ENCODE peak calls at places on chromosome 1, in six cellular contexts. D, B, T, H, Y and U are unnamed samples.

GRCh38 chr1:47996060-47996405 is 1.2 kb downstream of the TRABD2B start:
- DNase-seq in D (no peak), B (no peak), T (no peak), H (no peak), Y (no peak), U (no peak)

GRCh38 chr1:5834477-5835178 is 157.6 kb downstream of the NPHP4 start:
- DNase-seq in D (no peak), B (no peak), T (no peak), H (no peak), Y (no peak), U (no peak)

GRCh38 chr1:246058478-246058877 is 448.6 kb downstream of the SMYD3 start:
- DNase-seq in D (peak), B (no peak), T (no peak), H (no peak), Y (no peak), U (no peak)

GRCh38 chr1:59061876-59062275 is 235.0 kb upstream of the FGGY start:
- DNase-seq in D (peak), B (peak), T (no peak), H (no peak), Y (no peak), U (no peak)

GRCh38 chr1:14535619-14536355 is 62.7 kb upstream of the KAZN start:
- DNase-seq in D (no peak), B (no peak), T (no peak), H (peak), Y (no peak), U (no peak)

GRCh38 chr1:37782491-37782890 is 11.2 kb upstream of the MANEAL start:
- DNase-seq in D (no peak), B (no peak), T (no peak), H (no peak), Y (no peak), U (no peak)

GRCh38 chr1:4787551-4787950 is 133.1 kb downstream of the AJAP1 start:
- DNase-seq in D (no peak), B (no peak), T (no peak), H (no peak), Y (no peak), U (no peak)

GRCh38 chr1:22680736-22681135 is 27.7 kb downstream of the C1QB start:
- DNase-seq in D (no peak), B (no peak), T (no peak), H (no peak), Y (no peak), U (no peak)

GRCh38 chr1:204684551-204685235 is 845 bp downstream of the LRRN2 start:
- DNase-seq in D (no peak), B (peak), T (peak), H (no peak), Y (no peak), U (no peak)

GRCh38 chr1:43373034-43373940 is 5.5 kb upstream of the ELOVL1 start:
- DNase-seq in D (peak), B (peak), T (no peak), H (no peak), Y (no peak), U (no peak)

GRCh38 chr1:205526431-205526830 is 22.0 kb downstream of the CDK18 start:
- DNase-seq in D (no peak), B (no peak), T (no peak), H (no peak), Y (no peak), U (no peak)

GRCh38 chr1:214791961-214792360 is 189.0 kb downstream of the CENPF start:
- DNase-seq in D (peak), B (no peak), T (no peak), H (no peak), Y (no peak), U (no peak)

GRCh38 chr1:240155605-240156004 is 63.9 kb downstream of the FMN2 start:
- DNase-seq in D (no peak), B (no peak), T (no peak), H (no peak), Y (no peak), U (no peak)

GRCh38 chr1:162502928-162503327 is 5.3 kb downstream of the UHMK1 start:
- DNase-seq in D (peak), B (no peak), T (no peak), H (no peak), Y (no peak), U (no peak)

GRCh38 chr1:147892731-147893214 is 9.8 kb upstream of the GJA8 start:
- DNase-seq in D (peak), B (peak), T (peak), H (peak), Y (no peak), U (peak)

GRCh38 chr1:114510235-114511047 is 562 bp downstream of the TRIM33 start:
- DNase-seq in D (peak), B (peak), T (peak), H (no peak), Y (no peak), U (peak)

GRCh38 chr1:25232027-25232865 is at the start of gene SYF2:
- DNase-seq in D (peak), B (peak), T (peak), H (peak), Y (peak), U (peak)

GRCh38 chr1:96782861-96783260 is 61.3 kb downstream of the PTBP2 start:
- DNase-seq in D (peak), B (no peak), T (no peak), H (no peak), Y (no peak), U (no peak)

GRCh38 chr1:15455522-15455921 is 1.0 kb upstream of the CELA2A start:
- DNase-seq in D (peak), B (no peak), T (no peak), H (no peak), Y (peak), U (no peak)

GRCh38 chr1:225848044-225848955 is 33.9 kb downstream of the TMEM63A start:
- DNase-seq in D (peak), B (no peak), T (peak), H (no peak), Y (peak), U (no peak)

GRCh38 chr1:185645201-185645640 is 89.0 kb upstream of the HMCN1 start:
- DNase-seq in D (no peak), B (no peak), T (no peak), H (no peak), Y (no peak), U (no peak)

GRCh38 chr1:59733443-59734141 is 81.2 kb upstream of the HOOK1 start:
- DNase-seq in D (peak), B (no peak), T (no peak), H (no peak), Y (no peak), U (no peak)

GRCh38 chr1:38009088-38009840 is 3.3 kb upstream of the UTP11 start:
- DNase-seq in D (peak), B (no peak), T (peak), H (no peak), Y (no peak), U (no peak)

GRCh38 chr1:218409946-218410510 is 64.9 kb downstream of the TGFB2 start:
- DNase-seq in D (peak), B (no peak), T (no peak), H (no peak), Y (no peak), U (no peak)

GRCh38 chr1:99590578-99591209 is 55.2 kb upstream of the PALMD start:
- DNase-seq in D (peak), B (peak), T (no peak), H (no peak), Y (no peak), U (peak)

GRCh38 chr1:44723496-44724407 is 7.2 kb downstream of the RNU5D-1 start:
- DNase-seq in D (no peak), B (no peak), T (no peak), H (no peak), Y (peak), U (no peak)

GRCh38 chr1:7625401-7625800 is 145.7 kb upstream of the VAMP3 start:
- DNase-seq in D (no peak), B (no peak), T (no peak), H (no peak), Y (no peak), U (no peak)

GRCh38 chr1:47751188-47751587 is 246.0 kb downstream of the TRABD2B start:
- DNase-seq in D (no peak), B (peak), T (no peak), H (no peak), Y (no peak), U (no peak)

GRCh38 chr1:85581138-85581801 is 709 bp downstream of the CCN1 start:
- DNase-seq in D (peak), B (peak), T (peak), H (peak), Y (no peak), U (peak)

GRCh38 chr1:64505232-64505943 is 35.5 kb downstream of the CACHD1 start:
- DNase-seq in D (no peak), B (peak), T (peak), H (no peak), Y (no peak), U (peak)

GRCh38 chr1:117003253-117003875 is 1.8 kb downstream of the CD101 start:
- DNase-seq in D (no peak), B (no peak), T (no peak), H (no peak), Y (no peak), U (no peak)

GRCh38 chr1:92298213-92298572 is 594 bp downstream of the GLMN start:
- DNase-seq in D (no peak), B (no peak), T (no peak), H (no peak), Y (no peak), U (no peak)

GRCh38 chr1:90044346-90044745 is 49.4 kb downstream of the ZNF326 start:
- DNase-seq in D (no peak), B (no peak), T (no peak), H (no peak), Y (no peak), U (no peak)

GRCh38 chr1:4152266-4152665 is 252.2 kb upstream of the C1orf174 start:
- DNase-seq in D (no peak), B (no peak), T (no peak), H (no peak), Y (no peak), U (no peak)

GRCh38 chr1:169692766-169693460 is 18.5 kb downstream of the SELL start:
- DNase-seq in D (no peak), B (no peak), T (no peak), H (no peak), Y (peak), U (no peak)

GRCh38 chr1:156616463-156616862 is 2.8 kb upstream of the HAPLN2 start:
- DNase-seq in D (peak), B (peak), T (peak), H (peak), Y (no peak), U (peak)

GRCh38 chr1:6491966-6492365 is 499 bp upstream of the PLEKHG5 start:
- DNase-seq in D (no peak), B (no peak), T (no peak), H (no peak), Y (no peak), U (no peak)

GRCh38 chr1:52288286-52288685 is 77.7 kb downstream of the CC2D1B start:
- DNase-seq in D (peak), B (peak), T (no peak), H (no peak), Y (no peak), U (no peak)

GRCh38 chr1:58318157-58318665 is 228.3 kb downstream of the OMA1 start:
- DNase-seq in D (no peak), B (no peak), T (no peak), H (no peak), Y (no peak), U (no peak)

DNA sequence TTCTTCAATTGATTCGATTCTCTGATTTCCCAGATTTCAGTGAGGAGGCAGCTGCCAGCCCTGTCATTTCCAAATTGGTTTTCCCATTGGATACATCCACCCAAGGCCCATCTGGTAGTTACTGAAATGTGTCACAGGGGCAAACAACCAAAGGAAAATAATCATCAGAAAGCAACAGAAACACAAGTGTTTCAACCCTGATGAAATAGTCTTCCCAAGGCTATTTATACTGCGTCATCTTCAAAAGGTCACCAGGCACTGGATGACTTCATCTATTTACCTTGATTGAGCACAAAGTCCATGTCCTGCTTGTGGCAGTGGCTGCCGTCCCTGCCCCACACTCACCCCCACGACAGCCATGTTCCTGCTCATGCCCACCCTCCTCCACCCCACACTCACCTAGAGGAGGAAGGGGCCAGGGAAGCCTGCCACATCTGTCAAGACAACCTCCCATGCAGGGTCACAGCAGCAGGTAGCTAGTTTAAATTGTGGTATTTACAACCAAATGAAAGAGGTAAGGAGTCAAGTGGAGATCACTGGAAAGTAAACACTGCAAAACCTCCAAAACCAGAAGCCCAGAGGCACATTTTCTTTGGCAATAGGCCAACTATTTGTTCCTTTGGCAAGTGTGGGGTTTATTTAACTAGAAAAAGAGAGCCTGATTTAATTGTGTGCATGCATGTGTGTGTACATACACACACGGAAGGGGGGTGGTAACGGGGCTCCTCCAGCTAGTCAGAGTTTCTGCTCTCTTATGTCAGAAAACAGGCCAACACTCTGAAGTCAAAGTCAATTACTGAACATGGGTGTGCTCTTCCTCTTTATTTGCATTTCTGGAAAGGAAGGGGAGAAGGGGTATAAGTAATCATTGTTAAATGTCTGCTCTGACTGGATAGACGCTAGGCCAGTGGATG is 49.5 kb upstream of the RAB4A start:
- DNase-seq in D (peak), B (peak), T (no peak), H (peak), Y (no peak), U (peak)
- TF ChIP-seq SMC3 in D (no peak), B (peak), T (no peak), H (no peak), Y (no peak), U (no peak)

GRCh38 chr1:30883389-30884172 is 25.0 kb downstream of the SDC3 start:
- DNase-seq in D (no peak), B (no peak), T (no peak), H (no peak), Y (no peak), U (no peak)
- TF ChIP-seq SMC3 in D (no peak), B (no peak), T (no peak), H (no peak), Y (no peak), U (no peak)

GRCh38 chr1:87432685-87433084 is 104.0 kb downstream of the LMO4 start:
- DNase-seq in D (no peak), B (no peak), T (no peak), H (no peak), Y (no peak), U (no peak)

GRCh38 chr1:87436534-87436933 is 107.9 kb downstream of the LMO4 start:
- DNase-seq in D (no peak), B (no peak), T (no peak), H (no peak), Y (no peak), U (no peak)

GRCh38 chr1:87437663-87438295 is 109.1 kb downstream of the LMO4 start:
- DNase-seq in D (no peak), B (no peak), T (no peak), H (no peak), Y (no peak), U (no peak)

GRCh38 chr1:87439821-87440220 is 111.1 kb downstream of the LMO4 start:
- DNase-seq in D (peak), B (no peak), T (no peak), H (no peak), Y (no peak), U (no peak)

GRCh38 chr1:87435484-87435883 is 106.8 kb downstream of the LMO4 start:
- DNase-seq in D (no peak), B (peak), T (peak), H (no peak), Y (peak), U (no peak)
- TF ChIP-seq SMC3 in D (no peak), B (no peak), T (no peak), H (no peak), Y (no peak), U (no peak)

GRCh38 chr1:40317394-40318074 is 448 bp upstream of the COL9A2 start:
- DNase-seq in D (no peak), B (no peak), T (no peak), H (no peak), Y (no peak), U (no peak)

GRCh38 chr1:40315795-40316594 is 1.1 kb downstream of the COL9A2 start:
- DNase-seq in D (no peak), B (no peak), T (no peak), H (no peak), Y (no peak), U (peak)

GRCh38 chr1:40315239-40315794 is 1.8 kb downstream of the COL9A2 start:
- DNase-seq in D (peak), B (peak), T (peak), H (peak), Y (peak), U (peak)

GRCh38 chr1:40318476-40318875 is 1.4 kb upstream of the COL9A2 start:
- DNase-seq in D (no peak), B (no peak), T (no peak), H (no peak), Y (no peak), U (no peak)

DNA sequence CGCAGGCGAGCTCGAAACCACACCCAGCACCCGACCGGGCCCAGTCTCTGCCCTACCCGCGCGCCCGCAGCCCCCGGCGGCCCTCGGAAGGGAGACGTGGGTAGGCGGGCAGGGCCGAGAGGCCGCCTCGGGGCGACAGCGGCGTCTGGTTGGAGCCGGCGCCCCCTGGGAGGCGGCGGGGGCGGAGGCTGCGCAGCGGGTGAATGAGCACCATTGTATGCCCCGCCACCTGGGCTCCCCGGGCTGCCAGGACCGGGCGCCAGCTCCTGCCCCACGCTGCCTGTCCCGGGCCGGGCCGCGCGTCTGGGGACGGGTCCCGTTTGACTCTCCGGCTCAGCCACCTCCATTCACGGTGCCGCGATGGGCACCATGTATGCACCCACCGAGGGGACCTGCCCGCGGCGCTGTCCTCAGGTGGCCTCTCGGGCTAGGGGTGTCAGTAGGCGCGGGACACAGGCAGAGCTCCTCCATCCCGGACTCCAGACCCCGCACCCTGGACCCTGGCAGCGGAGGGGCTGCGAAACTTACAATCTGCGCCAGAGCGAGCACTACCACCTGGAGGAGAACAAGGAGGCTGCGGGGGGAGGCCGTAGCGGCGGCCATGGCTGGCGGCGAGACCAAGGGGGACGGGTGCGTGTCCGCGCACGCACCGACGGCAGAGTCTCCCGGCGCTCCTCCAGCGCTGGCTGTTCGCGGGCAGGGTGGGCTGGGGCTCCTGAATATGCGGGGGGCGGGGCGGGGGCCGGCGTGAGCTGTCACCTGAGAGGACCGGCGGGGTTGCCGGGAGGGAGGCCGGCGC is at the start of gene COL9A2:
- DNase-seq in D (no peak), B (no peak), T (no peak), H (peak), Y (no peak), U (peak)
- TF ChIP-seq SMC3 in D (no peak), B (no peak), T (no peak), H (no peak), Y (no peak), U (no peak)

DNA sequence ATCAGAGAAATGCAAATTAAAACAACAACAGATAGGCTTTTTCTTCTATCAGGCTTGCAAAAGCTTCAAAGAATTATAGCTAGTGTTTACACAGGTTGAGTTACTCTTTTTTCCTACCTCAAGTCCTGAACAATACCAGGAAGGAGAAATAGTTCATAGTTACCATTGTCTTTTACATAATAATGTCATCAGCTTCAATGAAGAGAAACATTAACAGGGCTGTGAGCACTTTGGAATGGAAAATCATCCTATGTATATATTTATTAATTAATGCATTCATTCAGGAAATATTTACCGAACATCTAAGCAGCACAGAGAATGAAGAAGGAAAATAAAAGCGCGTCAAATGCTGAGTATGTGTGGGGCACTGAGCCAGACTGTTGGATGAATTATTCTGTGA is 197.3 kb downstream of the ZBTB18 start:
- DNase-seq in D (no peak), B (no peak), T (no peak), H (no peak), Y (no peak), U (no peak)
- TF ChIP-seq SMC3 in D (no peak), B (no peak), T (no peak), H (no peak), Y (no peak), U (no peak)

GRCh38 chr1:111192643-111193519 is 7.6 kb downstream of the DENND2D start:
- DNase-seq in D (peak), B (no peak), T (no peak), H (no peak), Y (no peak), U (no peak)
- TF ChIP-seq SMC3 in D (no peak), B (no peak), T (no peak), H (no peak), Y (peak), U (no peak)